ENCODE peak calls at places on chromosomes 7 and 10, in ten cellular contexts. P, U, D, I, F, R, C, J, M and A are unnamed samples.

GRCh38 chr7:99000196-99000903 is 122.0 kb downstream of the TRRAP start:
- DNase-seq in P (no peak), U (no peak), D (no peak), I (peak), F (no peak), R (no peak), C (no peak), J (peak), M (no peak), A (no peak)

GRCh38 chr7:97555845-97556431 is 175.9 kb upstream of the TAC1 start:
- DNase-seq in P (no peak), U (no peak), D (no peak), I (no peak), F (no peak), R (no peak), C (no peak), J (no peak), M (no peak), A (no peak)

GRCh38 chr7:92586403-92586802 is 3.8 kb downstream of the FAM133B start:
- DNase-seq in P (no peak), U (no peak), D (no peak), I (no peak), F (no peak), R (no peak), C (peak), J (no peak), M (no peak), A (no peak)

GRCh38 chr7:69677054-69677847 is 79.0 kb downstream of the AUTS2 start:
- DNase-seq in P (no peak), U (no peak), D (no peak), I (no peak), F (no peak), R (no peak), C (peak), J (no peak), M (no peak), A (no peak)

GRCh38 chr7:129947701-129948100 is 5.1 kb downstream of the UBE2H start:
- DNase-seq in P (no peak), U (no peak), D (no peak), I (peak), F (no peak), R (no peak), C (no peak), J (peak), M (no peak), A (no peak)

GRCh38 chr10:1369665-1370064 is 313.5 kb downstream of the WDR37 start:
- DNase-seq in P (no peak), U (no peak), D (no peak), I (peak), F (no peak), R (no peak), C (no peak), J (no peak), M (no peak), A (peak)

GRCh38 chr10:128178319-128178937 is 52.2 kb upstream of the MKI67 start:
- DNase-seq in P (peak), U (no peak), D (no peak), I (no peak), F (peak), R (peak), C (peak), J (no peak), M (no peak), A (peak)

GRCh38 chr10:115849197-115849596 is 423.8 kb downstream of the GFRA1 start:
- DNase-seq in P (no peak), U (no peak), D (no peak), I (no peak), F (no peak), R (no peak), C (no peak), J (no peak), M (no peak), A (no peak)

GRCh38 chr10:91493313-91493712 is 83.2 kb downstream of the HECTD2 start:
- DNase-seq in P (no peak), U (no peak), D (no peak), I (no peak), F (peak), R (peak), C (peak), J (no peak), M (no peak), A (peak)

GRCh38 chr7:14748461-14748860 is 154.1 kb downstream of the DGKB start:
- DNase-seq in P (no peak), U (no peak), D (no peak), I (no peak), F (peak), R (no peak), C (peak), J (no peak), M (no peak), A (no peak)

GRCh38 chr7:26365077-26365896 is 73.6 kb downstream of the SNX10 start:
- DNase-seq in P (peak), U (no peak), D (no peak), I (peak), F (peak), R (peak), C (peak), J (no peak), M (peak), A (peak)

GRCh38 chr10:70296406-70296899 is 12.6 kb upstream of the NPFFR1 start:
- DNase-seq in P (no peak), U (no peak), D (peak), I (peak), F (peak), R (no peak), C (no peak), J (peak), M (peak), A (peak)
- H3K27ac ChIP-seq in P (no peak), U (no peak), D (peak), I (peak), F (peak), R (no peak), C (no peak), J (peak), M (peak), A (peak)

GRCh38 chr10:29947701-29948060 is 111.7 kb downstream of the JCAD start:
- DNase-seq in P (no peak), U (no peak), D (no peak), I (peak), F (no peak), R (no peak), C (no peak), J (no peak), M (no peak), A (no peak)

GRCh38 chr10:29946614-29946952 is 112.8 kb downstream of the JCAD start:
- DNase-seq in P (no peak), U (no peak), D (no peak), I (no peak), F (no peak), R (no peak), C (no peak), J (no peak), M (no peak), A (no peak)

GRCh38 chr10:29948971-29949370 is 110.4 kb downstream of the JCAD start:
- DNase-seq in P (no peak), U (no peak), D (no peak), I (peak), F (no peak), R (peak), C (no peak), J (no peak), M (no peak), A (no peak)

GRCh38 chr10:29949411-29950011 is 109.9 kb downstream of the JCAD start:
- DNase-seq in P (no peak), U (no peak), D (no peak), I (peak), F (no peak), R (no peak), C (no peak), J (no peak), M (no peak), A (no peak)

GRCh38 chr10:29946953-29947700 is 112.3 kb downstream of the JCAD start:
- DNase-seq in P (no peak), U (no peak), D (peak), I (peak), F (no peak), R (no peak), C (no peak), J (no peak), M (no peak), A (no peak)
- H3K27ac ChIP-seq in P (no peak), U (no peak), D (peak), I (peak), F (no peak), R (no peak), C (no peak), J (peak), M (peak), A (peak)

GRCh38 chr7:32093415-32094408 is 23.5 kb upstream of the PDE1C start:
- DNase-seq in P (no peak), U (no peak), D (peak), I (peak), F (no peak), R (no peak), C (no peak), J (no peak), M (peak), A (no peak)
- H3K27ac ChIP-seq in P (no peak), U (no peak), D (peak), I (no peak), F (no peak), R (no peak), C (no peak), J (peak), M (peak), A (peak)

DNA sequence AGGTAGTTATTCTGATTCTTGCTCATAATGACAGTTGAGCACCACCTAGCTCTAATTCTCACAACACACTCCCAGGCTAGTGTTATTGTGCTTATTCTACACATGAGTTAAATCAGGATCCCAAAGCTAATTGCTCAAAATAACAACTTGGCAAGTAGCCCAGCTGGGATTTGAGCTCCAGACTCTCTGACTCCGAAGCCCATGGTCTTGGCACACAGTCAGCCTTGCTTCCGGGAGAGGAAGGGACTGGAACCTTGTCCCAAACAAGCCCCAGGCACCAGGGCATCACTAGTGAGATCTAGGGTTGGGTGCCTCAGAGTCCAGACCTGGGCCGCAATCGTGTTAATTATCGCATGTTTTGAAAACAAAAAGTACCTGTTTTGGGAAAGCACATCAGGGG is 101.4 kb downstream of the GPAM start:
- DNase-seq in P (no peak), U (no peak), D (peak), I (peak), F (no peak), R (peak), C (peak), J (no peak), M (no peak), A (peak)
- H3K27ac ChIP-seq in P (no peak), U (no peak), D (no peak), I (no peak), F (no peak), R (no peak), C (no peak), J (no peak), M (no peak), A (peak)

GRCh38 chr10:102814456-102814871 is 22.7 kb downstream of the CYP17A1 start:
- DNase-seq in P (no peak), U (no peak), D (peak), I (peak), F (no peak), R (no peak), C (no peak), J (no peak), M (no peak), A (no peak)
- H3K27ac ChIP-seq in P (no peak), U (no peak), D (peak), I (peak), F (no peak), R (no peak), C (no peak), J (peak), M (peak), A (peak)